ENCODE peak calls at places on chromosomes 11 and 22, in four cellular contexts. I is activated CD8-positive, alpha-beta T cell treated with anti-CD3 and anti-CD28 coated beads for 36 hours; J is PC-3; F is right cardiac atrium. H is an unnamed sample.
A peak's percentile ranks its signal among the peaks of the same experiment; 100 is the strongest.

GRCh38 chr11:22478169-22478568 is 140.0 kb downstream of the SLC17A6 start:
- ATAC-seq in I (no peak), J (no peak), F (no peak), H (no peak)

GRCh38 chr11:77661670-77662069 is 24.1 kb upstream of the CLNS1A start:
- ATAC-seq in I (no peak), J (no peak), F (no peak), H (no peak)

GRCh38 chr11:113618360-113618759 is 87.7 kb downstream of the TMPRSS5 start:
- ATAC-seq in I (no peak), J (peak; percentile 90), F (no peak), H (no peak)

GRCh38 chr11:849951-850776 is 7.5 kb downstream of the TSPAN4 start:
- ATAC-seq in I (no peak), J (no peak), F (no peak), H (peak; percentile 3)

GRCh38 chr22:25358421-25359170 is 139.2 kb downstream of the CRYBB2 start:
- ATAC-seq in I (no peak), J (no peak), F (no peak), H (no peak)

GRCh38 chr11:111372538-111372937 is 6.5 kb downstream of the POU2AF1 start:
- ATAC-seq in I (no peak), J (no peak), F (no peak), H (no peak)

GRCh38 chr11:96390403-96390830 is 604 bp downstream of the JRKL start:
- ATAC-seq in I (no peak), J (peak; percentile 1), F (peak; percentile 9), H (no peak)

GRCh38 chr11:46382644-46383403 is 1.4 kb downstream of the MDK start:
- ATAC-seq in I (no peak), J (no peak), F (no peak), H (no peak)

GRCh38 chr11:75558939-75559843 is 2.9 kb upstream of the SERPINH1 start:
- ATAC-seq in I (no peak), J (no peak), F (peak; percentile 22), H (no peak)

GRCh38 chr11:8269636-8270035 is 6.0 kb upstream of the LMO1 start:
- ATAC-seq in I (no peak), J (no peak), F (no peak), H (no peak)

GRCh38 chr11:111285205-111286079 is 12.9 kb upstream of the POU2AF3 start:
- ATAC-seq in I (no peak), J (no peak), F (no peak), H (no peak)

GRCh38 chr11:64019106-64020031 is 16.4 kb upstream of the FLRT1 start:
- ATAC-seq in I (no peak), J (no peak), F (peak; percentile 6), H (no peak)

GRCh38 chr22:41310336-41310735 is 9.0 kb downstream of the ZC3H7B start:
- ATAC-seq in I (no peak), J (no peak), F (no peak), H (no peak)

GRCh38 chr11:19734171-19734570 is 21.5 kb downstream of the NAV2 start:
- ATAC-seq in I (no peak), J (no peak), F (no peak), H (no peak)

GRCh38 chr11:88689548-88690240 is 352.2 kb upstream of the CTSC start:
- ATAC-seq in I (no peak), J (no peak), F (no peak), H (no peak)

GRCh38 chr11:86814775-86815174 is 14.4 kb downstream of the PRSS23 start:
- ATAC-seq in I (no peak), J (peak; percentile 22), F (peak; percentile 9), H (no peak)

GRCh38 chr11:127470485-127470884 is 469.9 kb upstream of the KIRREL3 start:
- ATAC-seq in I (peak; percentile 51), J (no peak), F (no peak), H (no peak)

GRCh38 chr11:14312736-14313438 is 46.1 kb downstream of the RRAS2 start:
- ATAC-seq in I (peak; percentile 44), J (peak; percentile 72), F (no peak), H (peak; percentile 65)

GRCh38 chr11:121699801-121700200 is 247.0 kb upstream of the SORL1-AS1 start:
- ATAC-seq in I (no peak), J (no peak), F (no peak), H (no peak)

GRCh38 chr11:43145653-43146052 is 166.1 kb upstream of the API5 start:
- ATAC-seq in I (peak; percentile 39), J (no peak), F (no peak), H (no peak)

GRCh38 chr22:37630839-37631435 is 8.5 kb upstream of the SH3BP1 start:
- ATAC-seq in I (no peak), J (no peak), F (no peak), H (no peak)

GRCh38 chr11:110081462-110082233 is 11.5 kb upstream of the ZC3H12C start:
- ATAC-seq in I (no peak), J (no peak), F (no peak), H (peak; percentile 11)

GRCh38 chr22:44888491-44888941 is 121.3 kb downstream of the PHF21B start:
- ATAC-seq in I (no peak), J (no peak), F (no peak), H (no peak)

GRCh38 chr11:111574373-111575230 is 27.6 kb upstream of the SIK2 start:
- ATAC-seq in I (peak; percentile 78), J (peak; percentile 50), F (peak; percentile 41), H (no peak)

GRCh38 chr11:34650528-34650927 is 29.6 kb downstream of the EHF start:
- ATAC-seq in I (peak; percentile 91), J (no peak), F (no peak), H (peak; percentile 92)

GRCh38 chr11:115682101-115682500 is 177.9 kb upstream of the CADM1 start:
- ATAC-seq in I (no peak), J (no peak), F (no peak), H (no peak)

GRCh38 chr11:105032495-105032894 is 2.4 kb downstream of the CASP1 start:
- ATAC-seq in I (no peak), J (no peak), F (no peak), H (no peak)

GRCh38 chr11:14443642-14444041 is 56.0 kb downstream of the COPB1 start:
- ATAC-seq in I (no peak), J (peak; percentile 45), F (no peak), H (no peak)

GRCh38 chr11:111366560-111367410 is 12.3 kb downstream of the POU2AF1 start:
- ATAC-seq in I (no peak), J (no peak), F (no peak), H (no peak)

GRCh38 chr11:93537022-93537421 is 6.2 kb downstream of the SMCO4 start:
- ATAC-seq in I (no peak), J (no peak), F (peak; percentile 88), H (no peak)

GRCh38 chr22:45504703-45505341 is 2.1 kb downstream of the FBLN1 start:
- ATAC-seq in I (peak; percentile 21), J (no peak), F (peak; percentile 72), H (no peak)

GRCh38 chr22:47836957-47837356 is 1074.5 kb downstream of the TBC1D22A start:
- ATAC-seq in I (no peak), J (peak; percentile 39), F (no peak), H (no peak)

GRCh38 chr11:66317766-66318575 is 1.1 kb upstream of the CD248 start:
- ATAC-seq in I (peak; percentile 75), J (no peak), F (peak; percentile 4), H (peak; percentile 55)

GRCh38 chr11:80529722-80530121 is 1088.9 kb upstream of the TENM4 start:
- ATAC-seq in I (no peak), J (no peak), F (no peak), H (no peak)

GRCh38 chr11:17528181-17528691 is 16.0 kb downstream of the USH1C start:
- ATAC-seq in I (peak; percentile 92), J (peak; percentile 96), F (peak; percentile 65), H (peak; percentile 60)